ENCODE peak calls at places on chromosomes 13 and 19, in nine cellular contexts. A, Q, F, G, S, K, W, T and Z are unnamed samples.

GRCh38 chr19:42479736-42480135 is 37.0 kb upstream of the CXCL17 start:
- DNase-seq in A (no peak), Q (no peak), F (no peak), G (no peak), S (no peak), K (no peak), W (no peak), T (no peak), Z (no peak)

GRCh38 chr19:3608750-3609322 is 2.2 kb upstream of the TBXA2R start:
- DNase-seq in A (no peak), Q (no peak), F (no peak), G (no peak), S (no peak), K (peak), W (no peak), T (no peak), Z (no peak)

GRCh38 chr19:17256130-17256529 is 8.4 kb downstream of the USHBP1 start:
- DNase-seq in A (no peak), Q (no peak), F (no peak), G (no peak), S (no peak), K (no peak), W (no peak), T (no peak), Z (no peak)

GRCh38 chr19:47275866-47276461 is 1.3 kb downstream of the INAFM1 start:
- DNase-seq in A (no peak), Q (peak), F (peak), G (no peak), S (no peak), K (peak), W (no peak), T (no peak), Z (peak)

GRCh38 chr13:112777637-112778406 is 88.0 kb downstream of the ATP11A start:
- DNase-seq in A (no peak), Q (no peak), F (no peak), G (no peak), S (no peak), K (peak), W (no peak), T (no peak), Z (no peak)

GRCh38 chr13:94968040-94968756 is 255.9 kb upstream of the SOX21 start:
- DNase-seq in A (peak), Q (no peak), F (no peak), G (no peak), S (no peak), K (no peak), W (no peak), T (no peak), Z (no peak)

GRCh38 chr13:105220063-105220462 is 1315.4 kb downstream of the EFNB2 start:
- DNase-seq in A (no peak), Q (no peak), F (no peak), G (no peak), S (no peak), K (no peak), W (no peak), T (no peak), Z (no peak)

GRCh38 chr13:39263531-39263930 is 225.3 kb downstream of the NHLRC3 start:
- DNase-seq in A (no peak), Q (no peak), F (no peak), G (no peak), S (no peak), K (no peak), W (no peak), T (no peak), Z (no peak)

GRCh38 chr19:10112895-10113591 is 1.6 kb downstream of the P2RY11 start:
- DNase-seq in A (peak), Q (no peak), F (no peak), G (no peak), S (no peak), K (peak), W (no peak), T (no peak), Z (no peak)

GRCh38 chr19:49421039-49421877 is 2.0 kb downstream of the PTH2 start:
- DNase-seq in A (peak), Q (no peak), F (peak), G (no peak), S (peak), K (peak), W (no peak), T (no peak), Z (no peak)

GRCh38 chr19:39372941-39373340 is 18.0 kb downstream of the PAF1 start:
- DNase-seq in A (no peak), Q (no peak), F (peak), G (no peak), S (no peak), K (no peak), W (no peak), T (no peak), Z (no peak)

GRCh38 chr19:6800991-6801396 is 28.5 kb downstream of the VAV1 start:
- DNase-seq in A (no peak), Q (peak), F (peak), G (peak), S (peak), K (no peak), W (no peak), T (no peak), Z (peak)

GRCh38 chr19:39133431-39134270 is 8.1 kb downstream of the PAK4 start:
- DNase-seq in A (peak), Q (no peak), F (no peak), G (no peak), S (no peak), K (no peak), W (no peak), T (no peak), Z (no peak)

GRCh38 chr13:32164622-32165268 is 133.2 kb downstream of the FRY start:
- DNase-seq in A (peak), Q (peak), F (peak), G (no peak), S (no peak), K (no peak), W (no peak), T (no peak), Z (no peak)
- TF ChIP-seq CTCF in A (peak), Q (peak), F (peak), G (peak), S (peak), K (peak), W (peak), T (peak), Z (peak)

DNA sequence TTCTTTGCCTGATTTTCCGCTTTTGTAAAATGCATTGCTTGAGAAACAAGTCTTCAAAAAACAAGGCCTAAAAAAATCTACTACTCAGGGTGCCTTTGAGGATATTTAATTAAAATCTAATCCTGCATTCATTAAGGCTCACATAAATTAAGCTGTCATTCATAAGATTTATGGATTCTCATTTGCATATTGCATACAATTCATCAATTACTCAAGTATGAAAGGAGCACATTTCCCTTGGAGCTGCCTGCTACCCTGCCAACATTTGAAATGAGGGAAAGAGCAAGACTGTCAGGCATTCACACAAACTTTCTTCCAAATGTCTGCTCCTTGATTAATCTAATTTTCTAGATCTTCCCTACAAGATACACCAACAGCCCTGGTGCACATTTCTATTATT is 140.0 kb downstream of the DACH1 start:
- DNase-seq in A (no peak), Q (no peak), F (no peak), G (no peak), S (no peak), K (no peak), W (no peak), T (no peak), Z (no peak)
- TF ChIP-seq CTCF in A (no peak), Q (no peak), F (no peak), G (no peak), S (no peak), K (no peak), W (no peak), T (no peak), Z (no peak)

GRCh38 chr19:46060012-46060411 is 19.2 kb upstream of the IGFL4 start:
- DNase-seq in A (no peak), Q (no peak), F (no peak), G (no peak), S (no peak), K (no peak), W (no peak), T (no peak), Z (no peak)

GRCh38 chr19:46068345-46069258 is 27.8 kb upstream of the IGFL4 start:
- DNase-seq in A (no peak), Q (peak), F (peak), G (peak), S (peak), K (no peak), W (peak), T (no peak), Z (peak)

GRCh38 chr19:46067691-46068090 is 26.9 kb upstream of the IGFL4 start:
- DNase-seq in A (no peak), Q (no peak), F (no peak), G (no peak), S (peak), K (no peak), W (no peak), T (no peak), Z (no peak)

GRCh38 chr19:46069841-46070341 is 29.1 kb upstream of the IGFL4 start:
- DNase-seq in A (no peak), Q (peak), F (peak), G (peak), S (peak), K (no peak), W (no peak), T (no peak), Z (peak)

DNA sequence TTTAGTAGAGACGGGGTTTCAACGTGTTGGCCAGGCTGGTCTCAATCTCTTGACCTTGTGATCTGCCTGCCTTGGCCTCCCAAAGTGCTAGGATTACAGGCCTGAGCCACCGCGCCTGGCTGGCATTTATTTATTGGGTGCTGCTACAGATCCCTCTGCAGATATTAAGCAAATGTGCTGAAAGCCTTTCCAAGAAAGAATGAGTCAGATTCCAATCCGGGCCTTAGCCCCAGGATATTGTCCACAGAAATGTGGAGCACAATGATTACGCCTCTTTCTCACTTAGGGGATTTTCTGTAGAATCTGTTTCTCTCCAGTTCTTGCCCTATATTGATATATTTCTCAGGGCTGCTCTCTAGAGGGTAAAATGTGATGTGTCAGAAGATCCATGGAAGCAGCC is 24.7 kb upstream of the IGFL4 start:
- DNase-seq in A (no peak), Q (peak), F (peak), G (no peak), S (peak), K (no peak), W (no peak), T (no peak), Z (peak)
- TF ChIP-seq CTCF in A (no peak), Q (peak), F (no peak), G (no peak), S (peak), K (no peak), W (no peak), T (no peak), Z (no peak)

GRCh38 chr13:73722120-73722519 is 412.1 kb downstream of the KLF12 start:
- DNase-seq in A (no peak), Q (peak), F (peak), G (peak), S (peak), K (no peak), W (no peak), T (no peak), Z (peak)
- TF ChIP-seq CTCF in A (no peak), Q (peak), F (peak), G (peak), S (peak), K (no peak), W (peak), T (no peak), Z (peak)

GRCh38 chr19:16002380-16002779 is 53.6 kb downstream of the OR10H4 start:
- DNase-seq in A (no peak), Q (no peak), F (no peak), G (no peak), S (no peak), K (no peak), W (no peak), T (no peak), Z (no peak)
- TF ChIP-seq CTCF in A (no peak), Q (no peak), F (no peak), G (no peak), S (no peak), K (no peak), W (no peak), T (no peak), Z (no peak)

DNA sequence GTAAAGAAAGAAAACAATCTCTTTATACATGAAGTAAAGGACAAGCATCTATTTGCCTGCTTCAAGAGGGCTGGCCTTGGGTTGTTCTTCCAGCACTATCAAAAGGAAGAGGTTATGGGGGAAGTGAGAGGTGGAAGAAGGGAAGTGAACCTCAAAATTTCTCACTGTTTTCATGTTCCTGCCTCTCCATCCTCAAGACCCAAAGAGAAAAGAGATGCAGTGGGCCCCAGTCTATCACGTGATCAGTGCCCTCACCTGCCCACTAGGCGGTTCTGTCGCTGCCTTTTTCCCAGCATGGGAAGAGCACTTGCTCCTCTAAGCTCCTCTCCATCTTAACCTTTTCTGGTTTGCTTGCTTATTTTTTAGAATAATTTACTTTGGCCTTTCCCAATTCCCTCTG is 6.2 kb upstream of the USP12 start:
- DNase-seq in A (no peak), Q (no peak), F (no peak), G (no peak), S (no peak), K (no peak), W (no peak), T (no peak), Z (no peak)
- TF ChIP-seq CTCF in A (no peak), Q (peak), F (no peak), G (peak), S (peak), K (no peak), W (no peak), T (no peak), Z (no peak)

GRCh38 chr13:24202215-24202614 is 41.7 kb downstream of the SPATA13 start:
- DNase-seq in A (no peak), Q (no peak), F (no peak), G (no peak), S (no peak), K (no peak), W (no peak), T (no peak), Z (no peak)
- TF ChIP-seq CTCF in A (no peak), Q (no peak), F (no peak), G (no peak), S (no peak), K (no peak), W (no peak), T (no peak), Z (no peak)